ENCODE peak calls at places on chromosomes 4 and X, in seven cellular contexts. U, C, B, J, H, V and M are unnamed samples.

GRCh38 chr4:185560316-185560715 is 25.0 kb upstream of the PDLIM3 start:
- DNase-seq in J (no peak), V (no peak), H (no peak), B (no peak), U (no peak), C (no peak), M (no peak)

GRCh38 chrX:33330798-33331197 is 119.4 kb upstream of the DMD start:
- DNase-seq in J (no peak), B (no peak), V (no peak), U (no peak), H (peak; percentile 1), C (no peak), M (no peak)

GRCh38 chrX:38271154-38271716 is 50.6 kb upstream of the SRPX start:
- DNase-seq in J (no peak), V (no peak), B (no peak), H (no peak), C (no peak), U (no peak), M (no peak)

GRCh38 chr4:105265689-105266088 is 119.0 kb downstream of the TET2 start:
- DNase-seq in J (no peak), B (no peak), U (no peak), H (no peak), C (no peak), V (no peak), M (no peak)

GRCh38 chrX:152154050-152154449 is 15.7 kb upstream of the MAGEA10 start:
- DNase-seq in H (no peak), J (no peak), B (no peak), C (no peak), V (no peak), U (no peak), M (no peak)

GRCh38 chr4:92520563-92520962 is 216.8 kb downstream of the GRID2 start:
- DNase-seq in H (no peak), B (no peak), V (no peak), C (no peak), U (no peak), J (no peak), M (no peak)

GRCh38 chrX:24870143-24870542 is 145.6 kb downstream of the ARX start:
- DNase-seq in C (no peak), V (peak; percentile 33), U (no peak), B (no peak), J (no peak), H (peak; percentile 48), M (no peak)

GRCh38 chr4:27964095-27964494 is 1103.5 kb downstream of the STIM2 start:
- DNase-seq in H (no peak), B (no peak), U (no peak), C (no peak), V (no peak), J (no peak), M (no peak)

GRCh38 chr4:128512767-128513322 is 225.2 kb upstream of the PGRMC2 start:
- DNase-seq in C (no peak), B (no peak), U (no peak), J (no peak), V (no peak), H (no peak), M (no peak)

GRCh38 chr4:67556426-67556825 is 2.1 kb upstream of the STAP1 start:
- DNase-seq in V (no peak), U (no peak), C (no peak), J (no peak), H (no peak), B (no peak), M (no peak)

GRCh38 chr4:102823897-102824296 is 3.5 kb downstream of the UBE2D3 start:
- DNase-seq in V (no peak), J (no peak), H (no peak), B (no peak), C (peak; percentile 22), U (no peak), M (no peak)

GRCh38 chr4:77776182-77777134 is 42.7 kb downstream of the CNOT6L start:
- DNase-seq in B (no peak), C (no peak), H (no peak), V (no peak), U (no peak), J (no peak), M (no peak)

GRCh38 chr4:79575709-79576479 is 167.9 kb upstream of the GK2 start:
- DNase-seq in B (no peak), C (no peak), H (no peak), J (no peak), U (no peak), V (no peak), M (no peak)

GRCh38 chr4:145660064-145660463 is 19.9 kb upstream of the C4orf51 start:
- DNase-seq in H (no peak), V (no peak), U (no peak), C (no peak), B (no peak), J (no peak), M (no peak)

GRCh38 chr4:77500801-77501200 is 104.8 kb upstream of the CXCL13 start:
- DNase-seq in U (no peak), C (peak; percentile 55), H (peak; percentile 9), J (no peak), B (no peak), V (peak; percentile 24), M (no peak)

GRCh38 chr4:105950701-105951100 is 55.4 kb downstream of the NPNT start:
- DNase-seq in J (no peak), V (no peak), B (no peak), U (no peak), C (no peak), H (no peak), M (no peak)

GRCh38 chr4:75512336-75513211 is 1.6 kb downstream of the RCHY1 start:
- DNase-seq in H (no peak), J (no peak), B (no peak), C (no peak), V (peak; percentile 11), U (peak; percentile 31), M (no peak)

DNA sequence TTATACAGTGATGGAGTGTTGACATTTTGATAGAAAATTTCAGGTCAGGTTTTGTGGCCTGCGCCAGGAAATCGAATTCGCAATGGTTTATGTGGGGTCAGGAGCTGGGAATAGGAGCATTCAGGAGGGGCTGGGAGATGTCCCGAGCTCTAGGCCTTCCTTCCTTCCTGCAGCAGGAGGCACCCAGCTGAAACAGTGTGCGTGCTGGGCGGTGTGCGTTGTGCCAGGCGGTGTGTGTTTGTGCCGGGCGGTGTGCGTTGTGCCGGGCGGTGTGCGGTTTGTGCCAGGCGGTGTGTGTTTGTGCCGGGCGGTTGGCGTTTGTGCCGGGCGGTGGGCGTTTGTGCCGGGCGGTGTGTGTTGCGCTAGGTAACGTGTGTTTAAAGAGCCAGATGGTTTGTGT is 1.7 kb downstream of the UVSSA start:
- DNase-seq in V (no peak), C (no peak), B (no peak), U (no peak), H (no peak), J (no peak), M (no peak)
- H3K27ac ChIP-seq in V (peak overlapping the region; percentile 80), C (no peak overlapping the region), B (no peak overlapping the region), U (peak overlapping the region; percentile 62), H (no peak overlapping the region), J (no peak overlapping the region), M (no peak overlapping the region)

GRCh38 chr4:84041426-84041825 is 457.7 kb downstream of the NKX6-1 start:
- DNase-seq in H (no peak), J (no peak), V (no peak), C (no peak), U (no peak), B (no peak), M (no peak)

GRCh38 chr4:84032372-84032771 is 466.7 kb downstream of the NKX6-1 start:
- DNase-seq in V (no peak), U (no peak), H (no peak), J (no peak), B (no peak), C (no peak), M (no peak)

GRCh38 chr4:84031401-84031800 is 467.7 kb downstream of the NKX6-1 start:
- DNase-seq in B (no peak), H (no peak), J (no peak), V (no peak), U (no peak), C (no peak), M (no peak)

GRCh38 chr4:84035568-84035967 is 463.5 kb downstream of the NKX6-1 start:
- DNase-seq in J (no peak), B (no peak), U (no peak), V (no peak), H (no peak), C (no peak), M (no peak)
- TF ChIP-seq CTCF in J (no peak), B (no peak), U (no peak), V (no peak), H (no peak), C (no peak), M (no peak)

DNA sequence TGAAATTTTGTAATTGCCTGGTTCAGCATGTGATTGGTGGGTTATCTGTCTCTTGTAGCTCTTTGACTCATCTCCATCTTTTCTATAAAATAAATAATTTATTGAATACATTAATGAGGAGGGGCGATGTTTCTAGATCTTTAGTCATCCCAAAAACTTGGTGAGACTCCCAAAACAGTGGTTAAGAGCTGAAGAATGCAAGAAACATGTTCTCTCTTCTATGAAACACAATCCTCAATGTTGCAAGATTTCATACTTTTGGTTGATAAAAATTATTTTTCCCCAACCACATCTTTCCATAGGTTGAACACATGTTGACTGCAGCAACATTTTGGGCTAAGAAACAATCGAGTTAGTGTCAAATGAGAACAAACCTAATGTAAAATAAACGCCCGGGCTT is 1.2 kb upstream of the TMEM47 start:
- DNase-seq in C (peak; percentile 11), H (no peak), B (no peak), J (no peak), U (no peak), V (no peak), M (no peak)
- H3K4me3 ChIP-seq in C (no peak overlapping the region), H (no peak overlapping the region), B (no peak overlapping the region), J (no peak overlapping the region), U (no peak overlapping the region), V (no peak overlapping the region), M (no peak overlapping the region)

GRCh38 chr4:25795566-25796454 is 67.0 kb downstream of the SEL1L3 start:
- DNase-seq in J (no peak), C (peak; percentile 85), U (no peak), H (peak; percentile 84), B (no peak), V (peak; percentile 24), M (no peak)
- H3K27ac ChIP-seq in J (no peak overlapping the region), C (peak overlapping the region; percentile 77), U (no peak overlapping the region), H (peak overlapping the region; percentile 25), B (no peak overlapping the region), V (no peak overlapping the region), M (no peak overlapping the region)

GRCh38 chr4:143202824-143203223 is 18.1 kb downstream of the USP38 start:
- DNase-seq in B (no peak), U (no peak), J (no peak), C (no peak), V (peak; percentile 63), H (no peak), M (no peak)
- TF ChIP-seq CTCF in B (peak; percentile 37), U (no peak), J (no peak), C (peak; percentile 40), V (peak; percentile 74), H (no peak), M (peak; percentile 22)

DNA sequence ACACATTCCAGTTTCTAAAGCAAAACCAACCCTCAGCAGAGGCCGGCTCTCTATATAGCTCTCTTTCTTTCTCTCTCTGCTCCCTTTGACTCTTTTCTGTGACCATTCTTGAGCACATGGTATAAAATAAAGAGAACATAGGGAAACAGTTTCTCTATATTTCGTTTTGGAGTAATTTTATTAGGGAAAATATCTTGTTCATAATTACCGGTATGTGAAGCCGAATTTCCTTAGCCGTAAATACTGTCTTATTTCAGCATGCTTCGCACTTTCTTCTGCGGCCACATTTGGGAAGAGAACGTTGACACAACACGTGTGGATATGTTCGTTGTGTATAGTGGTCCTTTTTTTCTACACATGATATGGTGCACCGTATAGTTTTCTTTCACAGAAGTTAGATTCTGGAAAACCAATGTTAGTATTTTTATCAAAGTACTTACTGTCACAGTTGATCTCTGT is 4.9 kb upstream of the LEF1 start:
- DNase-seq in V (no peak), C (no peak), H (no peak), J (no peak), B (no peak), U (no peak), M (no peak)
- H3K4me3 ChIP-seq in V (peak overlapping the region; percentile 66), C (peak overlapping the region; percentile 78), H (peak overlapping the region; percentile 65), J (peak overlapping the region; percentile 42), B (peak overlapping the region; percentile 50), U (peak overlapping the region; percentile 42), M (peak overlapping the region; percentile 77)